ENCODE peak calls at places on chromosomes 13 and 19, in four cellular contexts. R is tibial artery, X is HL-60, O is foreskin fibroblast. P is an unnamed sample.

GRCh38 chr19:38035515-38036495 is 128.8 kb downstream of the SIPA1L3 start:
- DNase-seq in R (peak; percentile 71), X (no peak), O (peak; percentile 74), P (no peak)

GRCh38 chr13:100269837-100270236 is 180.9 kb downstream of the PCCA start:
- DNase-seq in R (peak; percentile 73), X (no peak), O (peak; percentile 83), P (peak; percentile 37)

GRCh38 chr13:67283602-67284001 is 53.5 kb upstream of the PCDH9 start:
- DNase-seq in R (no peak), X (no peak), O (no peak), P (no peak)

GRCh38 chr13:47291116-47291656 is 394.3 kb upstream of the HTR2A start:
- DNase-seq in R (no peak), X (no peak), O (no peak), P (no peak)

GRCh38 chr19:31461814-31462539 is 112.7 kb upstream of the TSHZ3 start:
- DNase-seq in R (no peak), X (no peak), O (peak; percentile 19), P (no peak)

GRCh38 chr13:42119875-42120274 is 71.4 kb downstream of the DGKH start:
- DNase-seq in R (no peak), X (no peak), O (no peak), P (no peak)

GRCh38 chr13:96229356-96229755 is 139.4 kb downstream of the HS6ST3 start:
- DNase-seq in R (no peak), X (peak; percentile 39), O (no peak), P (no peak)

GRCh38 chr13:24625870-24626419 is 54.3 kb upstream of the ATP12A start:
- DNase-seq in R (no peak), X (no peak), O (no peak), P (no peak)

GRCh38 chr13:24071423-24072075 is 89.0 kb upstream of the SPATA13 start:
- DNase-seq in R (no peak), X (no peak), O (peak; percentile 82), P (no peak)

GRCh38 chr13:79626924-79627323 is 146.0 kb downstream of the NDFIP2 start:
- DNase-seq in R (no peak), X (no peak), O (no peak), P (no peak)

GRCh38 chr13:76993021-76993420 is 1.1 kb downstream of the CLN5 start:
- DNase-seq in R (no peak), X (no peak), O (peak; percentile 57), P (no peak)

GRCh38 chr19:7170983-7171382 is 101.5 kb downstream of the ZNF557 start:
- DNase-seq in R (no peak), X (no peak), O (no peak), P (no peak)

GRCh38 chr19:5023128-5023571 is 54.2 kb downstream of the KDM4B start:
- DNase-seq in R (no peak), X (no peak), O (no peak), P (no peak)

GRCh38 chr19:2750739-2751437 is 11.1 kb upstream of the SLC39A3 start:
- DNase-seq in R (no peak), X (peak; percentile 47), O (no peak), P (no peak)

GRCh38 chr19:50020481-50020880 is 4.7 kb downstream of the VRK3 start:
- DNase-seq in R (no peak), X (no peak), O (no peak), P (no peak)

GRCh38 chr19:27672309-27673047 is 1540.5 kb downstream of the UQCRFS1 start:
- DNase-seq in R (peak; percentile 6), X (no peak), O (no peak), P (no peak)

GRCh38 chr13:43546260-43546659 is 240.5 kb downstream of the ENOX1 start:
- DNase-seq in R (no peak), X (no peak), O (peak; percentile 30), P (no peak)

GRCh38 chr19:51292971-51293370 is 18.5 kb upstream of the IGLON5 start:
- DNase-seq in R (no peak), X (no peak), O (no peak), P (no peak)

GRCh38 chr13:36543671-36544070 is 111.4 kb downstream of the CCNA1 start:
- DNase-seq in R (no peak), X (no peak), O (no peak), P (no peak)

GRCh38 chr13:25633108-25633507 is 261.3 kb downstream of the ATP8A2 start:
- DNase-seq in R (no peak), X (no peak), O (no peak), P (no peak)

DNA sequence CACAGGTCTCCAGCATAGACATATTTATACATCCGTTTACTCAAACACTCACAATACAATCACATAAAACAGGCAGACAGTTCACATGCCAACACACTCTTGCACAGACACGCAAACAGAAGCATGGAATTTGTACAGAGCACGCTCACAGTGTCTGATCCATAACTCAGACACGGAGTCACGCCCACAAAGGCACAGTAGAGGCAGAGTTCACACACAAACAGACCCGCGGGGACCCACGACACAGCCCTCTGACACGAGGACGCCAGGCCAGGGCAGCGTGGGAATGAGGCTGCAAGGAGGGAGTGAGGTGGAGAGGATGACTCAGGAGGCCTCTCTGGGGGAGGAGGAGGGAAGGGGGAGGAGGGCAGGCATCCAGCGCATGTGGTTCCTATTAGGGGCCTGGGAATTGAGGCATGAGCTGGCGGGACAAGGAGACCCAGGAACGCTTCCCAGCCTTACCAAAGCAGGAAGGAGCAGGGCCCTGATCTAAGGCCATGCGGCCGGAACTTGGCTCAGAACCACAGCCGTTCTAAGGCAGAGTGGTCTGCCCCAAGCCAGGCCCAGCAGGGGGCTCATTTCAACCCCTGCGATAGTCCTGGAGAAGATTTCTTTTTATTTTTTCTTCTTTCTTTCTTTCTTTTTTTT is 9.1 kb upstream of the OLFM2 start:
- DNase-seq in R (peak; percentile 98), X (no peak), O (peak; percentile 99), P (peak; percentile 98)
- TF ChIP-seq CTCF in R (no peak), X (no peak), O (peak; percentile 8), P (peak; percentile 26)

DNA sequence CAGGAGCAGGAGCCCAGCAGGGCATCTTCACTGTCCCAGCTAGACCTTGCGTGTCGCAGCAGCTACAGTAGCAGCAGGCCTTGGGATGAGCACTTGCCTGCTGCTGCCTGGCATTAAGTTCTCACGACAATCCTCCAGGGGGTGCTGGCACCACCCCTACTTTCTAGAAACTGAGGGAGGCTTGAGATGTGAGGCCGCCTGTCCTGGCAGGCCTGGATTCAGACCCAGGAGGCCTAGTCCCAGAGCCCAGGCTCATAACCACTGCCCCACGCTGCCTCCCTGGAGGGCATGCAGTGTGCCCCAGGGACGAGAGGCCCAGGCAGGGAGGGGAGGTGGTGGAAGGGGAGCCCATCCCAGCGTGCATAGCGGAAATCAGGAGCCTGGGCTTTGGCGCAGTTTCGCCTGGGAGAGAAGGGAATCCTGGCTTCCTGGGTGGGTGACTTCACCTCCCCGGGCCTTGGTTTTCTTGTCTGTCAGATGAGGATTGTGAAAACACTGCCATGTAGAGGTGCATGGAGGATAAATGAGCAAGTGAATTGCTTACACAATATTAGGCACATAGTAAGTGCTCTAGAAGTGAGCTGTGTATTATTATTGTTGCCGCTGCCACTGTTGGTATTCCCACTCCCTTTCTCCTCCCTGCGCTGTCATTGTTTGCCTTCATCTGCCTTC is 26.1 kb downstream of the PPP5C start:
- DNase-seq in R (peak; percentile 72), X (no peak), O (peak; percentile 51), P (no peak)
- TF ChIP-seq CTCF in R (no peak), X (no peak), O (peak; percentile 24), P (peak; percentile 32)

GRCh38 chr19:18847516-18848463 is 16.0 kb downstream of the UPF1 start:
- DNase-seq in R (no peak), X (no peak), O (peak; percentile 96), P (peak; percentile 89)
- TF ChIP-seq CTCF in R (no peak), X (no peak), O (no peak), P (no peak)

DNA sequence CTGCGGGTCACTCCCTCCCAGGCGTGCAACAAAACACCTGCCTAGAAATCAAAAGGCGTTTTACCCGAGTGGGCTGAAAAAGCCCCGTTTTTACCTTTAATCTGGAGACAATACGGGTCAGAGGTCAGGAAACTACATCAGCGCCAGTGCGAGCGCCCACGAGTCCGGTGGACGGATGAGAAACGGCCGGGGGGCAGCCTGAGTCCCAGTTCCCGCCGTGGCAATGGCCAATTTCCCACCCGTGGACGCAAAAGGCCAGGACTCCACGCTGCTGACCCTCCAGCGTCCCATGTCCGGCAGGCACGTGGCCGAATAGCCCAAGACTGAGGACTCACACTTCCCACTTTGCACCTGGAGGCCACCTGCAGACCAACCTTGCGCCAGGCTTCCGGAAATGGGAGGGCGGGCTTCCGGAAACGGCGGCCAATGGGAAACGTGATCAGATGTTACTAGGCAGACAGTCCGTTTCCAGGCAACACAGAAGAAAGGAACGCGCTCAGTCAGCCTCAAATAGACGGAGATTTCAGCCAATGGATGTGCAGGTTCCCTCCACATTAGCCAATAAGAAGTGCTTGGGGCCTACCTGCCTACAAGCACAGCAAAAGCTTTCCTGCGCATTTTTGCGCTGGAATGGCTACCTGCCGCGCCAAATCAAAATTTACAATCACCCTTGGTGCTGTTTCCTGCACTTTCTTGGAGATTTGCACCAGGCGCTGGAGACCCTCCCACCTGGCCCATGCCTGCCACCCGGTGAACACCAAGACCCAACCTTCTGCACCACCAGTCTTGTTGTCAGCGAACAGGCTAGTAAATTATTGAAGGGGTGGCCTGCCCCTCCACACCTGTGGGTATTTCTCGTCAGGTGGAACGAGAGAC is 47.4 kb downstream of the ZFP14 start:
- DNase-seq in R (peak; percentile 89), X (peak; percentile 81), O (peak; percentile 97), P (peak; percentile 69)
- TF ChIP-seq CTCF in R (peak; percentile 5), X (no peak), O (no peak), P (no peak)

P was measured in AG09319.